ENCODE peak calls at places on chromosome 18, in eight cellular contexts. D is cardiac fibroblast, G is GM23338, X is breast epithelium, O is epithelial cell of esophagus, R is HepG2, C is fibroblast of the aortic adventitia, I is MM.1S. P is an unnamed sample.

GRCh38 chr18:48781041-48781989 is 169.4 kb downstream of the SMAD7 start:
- DNase-seq in G (peak; percentile 21), O (no peak), X (peak; percentile 37), D (peak; percentile 95), R (peak; percentile 92), I (no peak), C (peak; percentile 87), P (no peak)

GRCh38 chr18:42640160-42640559 is 475.3 kb downstream of the RIT2 start:
- DNase-seq in C (no peak), I (no peak), R (no peak), D (no peak), X (no peak), O (peak; percentile 26), G (no peak), P (no peak)

GRCh38 chr18:74570266-74570665 is 27.4 kb upstream of the ZNF407 start:
- DNase-seq in I (no peak), C (no peak), X (no peak), O (no peak), D (no peak), G (no peak), R (no peak), P (no peak)

GRCh38 chr18:79615586-79615985 is 64.0 kb upstream of the CTDP1 start:
- DNase-seq in C (no peak), R (no peak), I (no peak), O (no peak), X (no peak), G (no peak), D (no peak), P (no peak)

GRCh38 chr18:75113455-75113854 is 95.5 kb downstream of the PTGR3 start:
- DNase-seq in I (no peak), G (no peak), C (no peak), O (no peak), R (no peak), X (no peak), D (no peak), P (no peak)

GRCh38 chr18:56001576-56001975 is 413.6 kb upstream of the TCF4 start:
- DNase-seq in R (no peak), O (no peak), D (no peak), G (peak; percentile 11), C (no peak), X (no peak), I (no peak), P (no peak)

GRCh38 chr18:79405781-79406575 is 10.2 kb downstream of the NFATC1 start:
- DNase-seq in D (no peak), C (no peak), X (no peak), I (no peak), R (no peak), G (no peak), O (no peak), P (peak; percentile 60)

GRCh38 chr18:42182728-42183700 is 228.0 kb downstream of the PIK3C3 start:
- DNase-seq in D (no peak), C (peak; percentile 40), I (no peak), G (no peak), R (no peak), O (peak; percentile 41), X (no peak), P (no peak)

GRCh38 chr18:80196528-80197320 is 50.6 kb downstream of the PARD6G start:
- DNase-seq in I (no peak), X (no peak), G (peak; percentile 59), O (peak; percentile 75), R (no peak), C (peak; percentile 31), D (peak; percentile 37), P (no peak)

GRCh38 chr18:63213331-63213900 is 106.2 kb downstream of the BCL2 start:
- DNase-seq in O (no peak), X (no peak), R (no peak), G (no peak), C (peak; percentile 31), D (peak; percentile 47), I (no peak), P (no peak)

GRCh38 chr18:78526275-78526674 is 453.3 kb upstream of the SALL3 start:
- DNase-seq in D (no peak), R (no peak), C (no peak), X (no peak), G (no peak), O (no peak), I (no peak), P (no peak)

GRCh38 chr18:37564796-37565137 is 831 bp downstream of the CELF4 start:
- DNase-seq in D (peak; percentile 66), G (peak; percentile 95), R (no peak), O (peak; percentile 40), I (no peak), X (no peak), C (peak; percentile 29), P (no peak)

GRCh38 chr18:50819727-50820378 is at the start of gene MRO:
- DNase-seq in O (peak; percentile 68), X (peak; percentile 53), G (peak; percentile 87), R (peak; percentile 58), I (peak; percentile 76), C (peak; percentile 76), D (peak; percentile 87), P (peak; percentile 21)

GRCh38 chr18:45291616-45292612 is 323.4 kb upstream of the SLC14A2 start:
- DNase-seq in C (peak; percentile 4), I (no peak), O (peak; percentile 41), X (no peak), R (no peak), G (peak; percentile 28), D (peak; percentile 37), P (no peak)

GRCh38 chr18:31929273-31929672 is 13.7 kb downstream of the TRAPPC8 start:
- DNase-seq in G (no peak), C (no peak), D (no peak), X (no peak), I (no peak), R (peak; percentile 40), O (peak; percentile 15), P (no peak)

GRCh38 chr18:46469186-46469915 is 187.7 kb downstream of the LOXHD1 start:
- DNase-seq in I (no peak), X (peak; percentile 64), G (no peak), R (no peak), C (peak; percentile 6), D (no peak), O (peak; percentile 80), P (no peak)

GRCh38 chr18:56035546-56035945 is 447.6 kb upstream of the TCF4 start:
- DNase-seq in C (no peak), R (no peak), D (no peak), O (no peak), G (no peak), X (no peak), I (no peak), P (no peak)

DNA sequence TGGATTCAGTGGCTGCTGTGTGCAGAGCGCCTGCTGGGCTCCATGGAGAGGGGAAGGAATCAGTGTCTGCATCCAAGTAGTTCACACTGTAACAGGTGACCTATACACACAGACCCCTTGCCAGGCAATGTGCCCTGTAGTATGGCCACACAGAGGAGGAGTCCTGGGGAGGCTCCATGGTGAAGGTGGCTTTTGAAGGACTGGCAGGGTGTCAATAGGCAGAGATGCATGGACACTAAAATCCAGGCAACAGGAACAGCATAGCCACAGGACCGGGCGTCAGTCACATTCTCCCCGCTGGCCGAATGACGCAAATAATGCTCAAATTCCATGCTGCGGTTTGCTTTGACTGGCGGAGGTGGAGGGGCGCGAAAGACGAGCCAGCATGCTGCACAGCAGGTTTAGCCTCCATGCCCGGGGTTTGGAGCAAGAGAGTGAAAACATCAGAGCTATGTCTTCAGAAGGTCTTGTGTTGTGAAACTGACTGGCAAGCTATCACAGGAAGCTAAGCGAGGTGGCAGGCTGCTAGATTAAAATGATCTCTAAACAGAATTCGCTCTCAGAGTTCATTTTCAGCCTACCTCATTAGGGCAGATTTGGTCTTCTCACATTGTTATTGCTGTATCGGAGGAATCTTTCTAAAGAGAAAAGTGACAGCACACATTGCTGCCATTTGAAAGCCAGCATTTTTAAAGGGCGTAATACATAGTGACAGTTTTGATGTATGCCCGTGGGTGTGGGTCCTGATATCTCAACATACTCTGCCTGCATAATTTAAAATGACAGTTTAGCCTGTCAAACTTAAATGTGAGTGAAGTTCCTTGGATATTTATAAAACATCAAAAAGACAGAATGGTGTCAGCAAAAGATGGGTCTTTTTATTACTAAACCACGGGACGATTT is 1.1 kb upstream of the CHMP1B start:
- DNase-seq in I (peak; percentile 34), D (peak; percentile 94), O (peak; percentile 91), G (peak; percentile 54), R (peak; percentile 76), X (peak; percentile 87), C (peak; percentile 93), P (no peak)
- H3K4me3 ChIP-seq in I (peak overlapping the region; percentile 86), D (peak overlapping the region; percentile 98), O (peak overlapping the region; percentile 96), G (peak overlapping the region; percentile 100), R (peak overlapping the region; percentile 93), X (peak overlapping the region; percentile 90), C (peak overlapping the region; percentile 99), P (peak overlapping the region; percentile 82)

DNA sequence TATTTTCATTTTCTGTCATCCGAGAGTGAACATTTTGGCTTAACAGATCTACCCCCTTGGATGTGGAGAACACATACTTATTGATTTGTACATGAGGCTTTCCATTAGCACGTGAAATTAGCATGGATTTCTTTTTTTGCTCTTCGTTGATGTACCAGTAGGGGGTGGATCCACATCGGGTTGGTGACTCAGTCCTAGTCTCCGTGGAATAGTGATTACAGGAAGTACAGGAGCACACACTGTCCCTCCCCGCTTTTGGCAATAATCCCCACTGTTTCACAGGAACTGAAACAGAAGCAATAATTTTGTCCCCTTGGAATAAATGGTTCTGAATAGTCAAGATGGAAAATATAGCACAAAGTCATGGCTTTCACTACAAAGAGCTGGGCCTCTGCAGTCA is 229.0 kb downstream of the GALR1 start:
- DNase-seq in X (no peak), D (peak; percentile 57), R (peak; percentile 3), O (no peak), I (peak; percentile 46), G (peak; percentile 39), C (peak; percentile 3), P (no peak)
- TF ChIP-seq CTCF in X (no peak), D (peak; percentile 34), R (peak; percentile 21), O (no peak), I (peak; percentile 52), G (peak; percentile 35), C (no peak), P (peak; percentile 46)

DNA sequence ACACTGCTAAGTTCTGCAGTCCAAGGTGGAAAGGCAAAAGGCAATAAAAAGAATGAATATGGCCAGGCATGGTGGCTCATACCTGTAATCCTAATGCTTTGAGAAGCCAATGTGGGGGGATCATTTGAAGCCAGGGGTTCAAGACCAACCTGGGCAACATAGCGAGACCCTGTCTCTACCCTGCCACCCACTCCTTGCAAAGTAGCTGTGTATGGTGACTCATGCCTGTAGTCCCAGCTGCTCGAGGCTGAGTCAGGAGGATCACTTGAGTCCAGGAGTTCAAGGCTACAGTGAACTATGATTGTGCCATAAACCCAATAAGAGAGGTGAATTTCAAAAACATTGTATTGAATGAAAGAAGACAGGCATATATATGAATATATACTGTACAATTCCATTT is 2.4 kb downstream of the MYL12B start:
- DNase-seq in D (no peak), R (peak; percentile 71), O (peak; percentile 54), C (no peak), G (no peak), X (no peak), I (no peak), P (no peak)
- H3K4me3 ChIP-seq in D (no peak overlapping the region), R (peak overlapping the region; percentile 96), O (peak overlapping the region; percentile 66), C (peak overlapping the region; percentile 49), G (no peak overlapping the region), X (peak overlapping the region; percentile 96), I (no peak overlapping the region), P (no peak overlapping the region)

GRCh38 chr18:27778441-27778840 is 398.5 kb downstream of the CDH2 start:
- DNase-seq in G (peak; percentile 52), R (no peak), C (peak; percentile 44), I (no peak), O (peak; percentile 35), D (peak; percentile 37), X (no peak), P (no peak)
- TF ChIP-seq CTCF in G (peak; percentile 56), R (peak; percentile 17), C (peak; percentile 66), I (peak; percentile 28), O (peak; percentile 81), D (peak; percentile 59), X (no peak), P (no peak)